ENCODE peak calls at places on chromosomes 4 and X, in five cellular contexts. One of them, this sample, is unnamed.
A peak's percentile ranks its signal among the peaks of the same experiment; 100 is the strongest.

GRCh38 chr4:152605031-152605430 is 69.1 kb upstream of the FBXW7 start:
- DNase-seq in RPMI8226: no peak
- DNase-seq in cardiac muscle cell: no peak
- DNase-seq in ovary: no peak
- DNase-seq in endothelial cell: no peak
- DNase-seq in this sample: no peak

GRCh38 chr4:1683903-1684755 is at the start of gene FAM53A:
- DNase-seq in cardiac muscle cell: peak; percentile 93
- DNase-seq in endothelial cell: peak; percentile 91
- DNase-seq in RPMI8226: peak; percentile 87
- DNase-seq in ovary: peak; percentile 97
- DNase-seq in this sample: peak; percentile 99

GRCh38 chr4:1727117-1728031 is 6.1 kb downstream of the TACC3 start:
- DNase-seq in ovary: no peak
- DNase-seq in endothelial cell: no peak
- DNase-seq in cardiac muscle cell: no peak
- DNase-seq in RPMI8226: no peak
- DNase-seq in this sample: peak; percentile 28

GRCh38 chrX:153971632-153972367 is at the start of gene HCFC1:
- DNase-seq in RPMI8226: peak; percentile 92
- DNase-seq in endothelial cell: peak; percentile 77
- DNase-seq in ovary: peak; percentile 97
- DNase-seq in cardiac muscle cell: peak; percentile 89
- DNase-seq in this sample: peak; percentile 90

GRCh38 chr4:151674804-151675290 is 86.0 kb downstream of the GATB start:
- DNase-seq in ovary: peak; percentile 80
- DNase-seq in cardiac muscle cell: peak; percentile 78
- DNase-seq in RPMI8226: no peak
- DNase-seq in endothelial cell: peak; percentile 58
- DNase-seq in this sample: peak; percentile 90

GRCh38 chr4:24594887-24595286 is 10.5 kb upstream of the DHX15 start:
- DNase-seq in endothelial cell: no peak
- DNase-seq in RPMI8226: no peak
- DNase-seq in cardiac muscle cell: no peak
- DNase-seq in ovary: no peak
- DNase-seq in this sample: no peak

GRCh38 chr4:34720563-34720962 is 1523.8 kb downstream of the ARAP2 start:
- DNase-seq in endothelial cell: no peak
- DNase-seq in cardiac muscle cell: peak; percentile 58
- DNase-seq in RPMI8226: peak; percentile 6
- DNase-seq in ovary: no peak
- DNase-seq in this sample: peak; percentile 1

GRCh38 chr4:42708625-42709024 is 51.7 kb upstream of the ATP8A1 start:
- DNase-seq in RPMI8226: no peak
- DNase-seq in endothelial cell: no peak
- DNase-seq in ovary: no peak
- DNase-seq in cardiac muscle cell: no peak
- DNase-seq in this sample: no peak

GRCh38 chrX:146224442-146224841 is 406.8 kb downstream of the SLITRK2 start:
- DNase-seq in endothelial cell: no peak
- DNase-seq in RPMI8226: no peak
- DNase-seq in cardiac muscle cell: no peak
- DNase-seq in ovary: no peak
- DNase-seq in this sample: no peak

GRCh38 chrX:42366181-42366580 is 411.8 kb downstream of the PPP1R2C start:
- DNase-seq in endothelial cell: no peak
- DNase-seq in RPMI8226: no peak
- DNase-seq in cardiac muscle cell: no peak
- DNase-seq in ovary: no peak
- DNase-seq in this sample: no peak

GRCh38 chr4:11548529-11549176 is 120.0 kb upstream of the HS3ST1 start:
- DNase-seq in cardiac muscle cell: peak; percentile 41
- DNase-seq in endothelial cell: no peak
- DNase-seq in ovary: no peak
- DNase-seq in RPMI8226: no peak
- DNase-seq in this sample: no peak

GRCh38 chr4:85741921-85742591 is 267.1 kb downstream of the ARHGAP24 start:
- DNase-seq in ovary: no peak
- DNase-seq in cardiac muscle cell: no peak
- DNase-seq in endothelial cell: no peak
- DNase-seq in RPMI8226: peak; percentile 13
- DNase-seq in this sample: peak; percentile 37

GRCh38 chrX:25007059-25008053 is 8.4 kb downstream of the ARX start:
- DNase-seq in cardiac muscle cell: no peak
- DNase-seq in ovary: peak; percentile 52
- DNase-seq in RPMI8226: no peak
- DNase-seq in endothelial cell: no peak
- DNase-seq in this sample: no peak

GRCh38 chr4:6242271-6243029 is 27.2 kb upstream of the WFS1 start:
- DNase-seq in ovary: no peak
- DNase-seq in cardiac muscle cell: no peak
- DNase-seq in RPMI8226: no peak
- DNase-seq in endothelial cell: no peak
- DNase-seq in this sample: no peak

GRCh38 chr4:4425696-4426095 is 38.8 kb downstream of the NSG1 start:
- DNase-seq in RPMI8226: no peak
- DNase-seq in ovary: no peak
- DNase-seq in endothelial cell: no peak
- DNase-seq in cardiac muscle cell: no peak
- DNase-seq in this sample: no peak

GRCh38 chr4:153564630-153565525 is 98.7 kb downstream of the TMEM131L start:
- DNase-seq in RPMI8226: no peak
- DNase-seq in endothelial cell: no peak
- DNase-seq in ovary: no peak
- DNase-seq in cardiac muscle cell: no peak
- DNase-seq in this sample: no peak

GRCh38 chrX:40154853-40155616 is 57.3 kb upstream of the BCOR start:
- DNase-seq in cardiac muscle cell: peak; percentile 95
- DNase-seq in ovary: peak; percentile 79
- DNase-seq in endothelial cell: peak; percentile 43
- DNase-seq in RPMI8226: peak; percentile 88
- DNase-seq in this sample: peak; percentile 87

GRCh38 chr4:6854098-6854744 is 55.4 kb upstream of the TBC1D14 start:
- DNase-seq in ovary: no peak
- DNase-seq in endothelial cell: no peak
- DNase-seq in cardiac muscle cell: no peak
- DNase-seq in RPMI8226: peak; percentile 14
- DNase-seq in this sample: no peak

GRCh38 chr4:187389420-187389819 is 606.2 kb upstream of the ZFP42 start:
- DNase-seq in endothelial cell: no peak
- DNase-seq in cardiac muscle cell: no peak
- DNase-seq in RPMI8226: no peak
- DNase-seq in ovary: no peak
- DNase-seq in this sample: no peak

GRCh38 chr4:79295076-79295475 is 30.8 kb downstream of the NAA11 start:
- DNase-seq in cardiac muscle cell: no peak
- DNase-seq in RPMI8226: no peak
- DNase-seq in endothelial cell: no peak
- DNase-seq in ovary: no peak
- DNase-seq in this sample: no peak

GRCh38 chrX:46757593-46757992 is 1.3 kb downstream of the SLC9A7 start:
- DNase-seq in endothelial cell: no peak
- DNase-seq in ovary: no peak
- DNase-seq in RPMI8226: no peak
- DNase-seq in cardiac muscle cell: no peak
- DNase-seq in this sample: no peak

GRCh38 chr4:85039526-85039925 is 73.0 kb upstream of the WDFY3 start:
- DNase-seq in endothelial cell: no peak
- DNase-seq in ovary: no peak
- DNase-seq in RPMI8226: no peak
- DNase-seq in cardiac muscle cell: no peak
- DNase-seq in this sample: no peak

GRCh38 chr4:67288964-67289363 is 256.3 kb downstream of the CENPC start:
- DNase-seq in endothelial cell: peak; percentile 66
- DNase-seq in RPMI8226: peak; percentile 16
- DNase-seq in ovary: no peak
- DNase-seq in cardiac muscle cell: peak; percentile 36
- DNase-seq in this sample: peak; percentile 34

GRCh38 chr4:16026155-16026761 is 57.6 kb downstream of the PROM1 start:
- DNase-seq in RPMI8226: peak; percentile 51
- DNase-seq in endothelial cell: peak; percentile 44
- DNase-seq in cardiac muscle cell: peak; percentile 74
- DNase-seq in ovary: no peak
- DNase-seq in this sample: peak; percentile 39

GRCh38 chrX:13540602-13541001 is 28.8 kb upstream of the EGFL6 start:
- DNase-seq in ovary: no peak
- DNase-seq in cardiac muscle cell: no peak
- DNase-seq in endothelial cell: no peak
- DNase-seq in RPMI8226: no peak
- DNase-seq in this sample: no peak

GRCh38 chrX:153347530-153347929 is 13.6 kb downstream of the ZNF275 start:
- DNase-seq in cardiac muscle cell: no peak
- DNase-seq in RPMI8226: no peak
- DNase-seq in ovary: no peak
- DNase-seq in endothelial cell: no peak
- DNase-seq in this sample: no peak

GRCh38 chrX:43846558-43846957 is 35.7 kb downstream of the MAOB start:
- DNase-seq in ovary: no peak
- DNase-seq in cardiac muscle cell: no peak
- DNase-seq in RPMI8226: no peak
- DNase-seq in endothelial cell: no peak
- DNase-seq in this sample: no peak

GRCh38 chr4:98996056-98996941 is 778 bp downstream of the METAP1 start:
- DNase-seq in ovary: no peak
- DNase-seq in cardiac muscle cell: peak; percentile 49
- DNase-seq in RPMI8226: peak; percentile 14
- DNase-seq in endothelial cell: no peak
- DNase-seq in this sample: peak; percentile 35

GRCh38 chr4:139154134-139154421 is 22.9 kb downstream of the ELF2 start:
- DNase-seq in endothelial cell: no peak
- DNase-seq in ovary: no peak
- DNase-seq in RPMI8226: no peak
- DNase-seq in cardiac muscle cell: no peak
- DNase-seq in this sample: no peak